ENCODE peak calls at places on chromosomes 2 and 18, in five cellular contexts. O is fibroblast of pulmonary artery, F is ascending aorta, Y is breast epithelium, Q is psoas muscle. I is an unnamed sample.

GRCh38 chr2:126911111-126911796 is 12.6 kb downstream of the TEX51 start:
- DNase-seq in O (no peak), F (no peak), Y (no peak), Q (no peak), I (no peak)

GRCh38 chr2:168773719-168774521 is 28.5 kb upstream of the NOSTRIN start:
- DNase-seq in O (peak), F (no peak), Y (peak), Q (peak), I (peak)

GRCh38 chr18:27661320-27662049 is 476.4 kb upstream of the CHST9 start:
- DNase-seq in O (no peak), F (no peak), Y (no peak), Q (no peak), I (no peak)

GRCh38 chr18:48028716-48029115 is 98.3 kb upstream of the SMAD2 start:
- DNase-seq in O (no peak), F (no peak), Y (peak), Q (no peak), I (peak)

GRCh38 chr2:110748489-110748867 is 16.1 kb downstream of the ACOXL start:
- DNase-seq in O (no peak), F (no peak), Y (no peak), Q (no peak), I (peak)

GRCh38 chr2:46825958-46826897 is 89.4 kb downstream of the MCFD2 start:
- DNase-seq in O (peak), F (peak), Y (no peak), Q (no peak), I (no peak)

GRCh38 chr2:36338827-36339145 is 16.8 kb upstream of the CRIM1 start:
- DNase-seq in O (no peak), F (no peak), Y (no peak), Q (no peak), I (peak)

GRCh38 chr18:12998332-12999060 is 7.3 kb downstream of the CEP192 start:
- DNase-seq in O (no peak), F (no peak), Y (no peak), Q (no peak), I (no peak)

GRCh38 chr2:121263996-121264715 is 20.8 kb downstream of the TFCP2L1 start:
- DNase-seq in O (no peak), F (no peak), Y (no peak), Q (no peak), I (no peak)

GRCh38 chr2:46334389-46335345 is 37.5 kb downstream of the EPAS1 start:
- DNase-seq in O (peak), F (peak), Y (no peak), Q (no peak), I (peak)

GRCh38 chr2:28683100-28683706 is 68.4 kb upstream of the PPP1CB start:
- DNase-seq in O (peak), F (peak), Y (peak), Q (peak), I (peak)

GRCh38 chr2:173210270-173211196 is 134.9 kb downstream of the MAP3K20 start:
- DNase-seq in O (peak), F (peak), Y (peak), Q (peak), I (peak)

GRCh38 chr2:84223191-84223590 is 235.9 kb downstream of the SUCLG1 start:
- DNase-seq in O (peak), F (no peak), Y (peak), Q (no peak), I (peak)

GRCh38 chr2:128329607-128330006 is 10.9 kb upstream of the HS6ST1 start:
- DNase-seq in O (peak), F (no peak), Y (no peak), Q (no peak), I (no peak)

GRCh38 chr18:35683021-35683420 is 101.5 kb downstream of the GALNT1 start:
- DNase-seq in O (no peak), F (no peak), Y (no peak), Q (no peak), I (no peak)

GRCh38 chr2:165467921-165468320 is 1.6 kb upstream of the CSRNP3 start:
- DNase-seq in O (no peak), F (no peak), Y (no peak), Q (no peak), I (no peak)

GRCh38 chr18:35189510-35189909 is 51.3 kb upstream of the ZNF397 start:
- DNase-seq in O (peak), F (no peak), Y (no peak), Q (no peak), I (no peak)

GRCh38 chr2:20620271-20620681 is 30.6 kb downstream of the HS1BP3 start:
- DNase-seq in O (no peak), F (peak), Y (no peak), Q (no peak), I (no peak)

GRCh38 chr18:61842146-61842545 is 50.7 kb downstream of the RNF152 start:
- DNase-seq in O (no peak), F (no peak), Y (no peak), Q (no peak), I (no peak)

GRCh38 chr2:159497256-159497655 is 119.1 kb downstream of the BAZ2B start:
- DNase-seq in O (peak), F (no peak), Y (no peak), Q (no peak), I (peak)

GRCh38 chr2:10382313-10383061 is 65.6 kb downstream of the ODC1 start:
- DNase-seq in O (peak), F (no peak), Y (no peak), Q (no peak), I (no peak)

GRCh38 chr2:143435112-143435511 is 305.9 kb downstream of the ARHGAP15 start:
- DNase-seq in O (peak), F (no peak), Y (no peak), Q (no peak), I (peak)

GRCh38 chr2:239908308-239908707 is 116.8 kb downstream of the NDUFA10 start:
- DNase-seq in O (no peak), F (no peak), Y (no peak), Q (no peak), I (no peak)

GRCh38 chr2:120863661-120864320 is 128.1 kb downstream of the GLI2 start:
- DNase-seq in O (peak), F (no peak), Y (no peak), Q (peak), I (peak)

GRCh38 chr18:48790226-48790863 is 160.4 kb downstream of the SMAD7 start:
- DNase-seq in O (peak), F (peak), Y (no peak), Q (peak), I (no peak)

GRCh38 chr2:96875498-96876035 is 5.7 kb upstream of the SEMA4C start:
- DNase-seq in O (no peak), F (no peak), Y (no peak), Q (no peak), I (no peak)

GRCh38 chr2:73561422-73561821 is 80.8 kb downstream of the NAT8 start:
- DNase-seq in O (peak), F (no peak), Y (no peak), Q (no peak), I (peak)

GRCh38 chr2:197477764-197478163 is 21.9 kb downstream of the HSPD1 start:
- DNase-seq in O (no peak), F (no peak), Y (no peak), Q (no peak), I (no peak)

GRCh38 chr18:23849141-23849540 is 159.9 kb downstream of the LAMA3 start:
- DNase-seq in O (no peak), F (no peak), Y (no peak), Q (no peak), I (peak)

GRCh38 chr2:119225084-119225864 is 1.6 kb downstream of the STEAP3 start:
- DNase-seq in O (no peak), F (no peak), Y (no peak), Q (no peak), I (no peak)
- H3K4me3 ChIP-seq in O (no peak), F (no peak), Y (no peak), Q (peak), I (no peak)

DNA sequence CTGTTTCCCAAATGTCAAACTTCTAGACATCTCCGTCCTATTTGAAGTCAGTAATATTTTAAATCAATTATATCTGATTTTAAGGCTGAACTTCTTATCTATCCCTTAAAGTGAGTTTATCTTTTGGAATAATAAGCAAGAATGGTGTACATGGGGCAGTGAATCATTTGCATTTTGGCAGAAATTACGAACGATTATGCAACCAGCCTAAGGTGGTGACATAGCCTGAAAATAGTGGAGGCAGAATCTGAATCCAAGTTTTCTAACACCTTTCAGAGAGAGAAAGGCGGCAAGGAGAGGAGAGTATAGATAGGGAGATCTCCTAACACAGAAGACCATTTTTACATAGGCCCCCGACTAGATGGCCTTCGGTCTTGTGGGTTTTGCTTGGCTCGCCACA is 10.7 kb downstream of the ZBTB14 start:
- DNase-seq in O (peak), F (no peak), Y (no peak), Q (no peak), I (peak)
- TF ChIP-seq CTCF in O (no peak), F (no peak), Y (no peak), Q (no peak), I (no peak)

DNA sequence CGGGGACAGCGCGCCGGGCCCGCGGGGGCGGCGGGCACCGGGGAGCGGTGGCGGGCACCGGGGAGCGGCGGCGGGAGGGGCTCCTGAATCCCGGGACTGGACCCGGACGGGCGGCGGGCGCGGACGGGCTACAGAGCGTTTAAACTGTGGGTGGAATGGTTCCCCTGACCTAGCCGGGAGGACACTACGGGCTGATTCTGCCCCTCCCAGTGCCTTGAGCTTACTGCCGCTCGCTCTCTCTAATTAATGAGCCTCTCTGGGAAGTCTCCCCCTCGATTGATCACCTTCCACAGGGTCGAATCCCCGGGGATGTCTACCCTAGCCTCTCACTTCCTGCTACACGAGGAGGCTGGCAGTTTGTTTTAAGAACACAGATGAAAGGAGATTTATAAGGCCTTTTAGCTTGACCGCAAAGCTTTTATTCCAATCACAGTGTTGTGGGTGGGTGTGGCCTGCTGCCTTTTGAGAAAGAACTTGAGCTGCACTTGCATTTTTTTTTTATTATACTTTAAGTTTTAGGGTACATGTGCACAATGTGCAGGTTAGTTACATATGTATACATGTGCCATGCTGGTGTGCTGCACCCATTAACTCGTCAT is 1.0 kb downstream of the GNAL start:
- DNase-seq in O (no peak), F (no peak), Y (no peak), Q (no peak), I (peak)
- H3K4me3 ChIP-seq in O (no peak), F (peak), Y (peak), Q (peak), I (peak)

GRCh38 chr2:39920318-39920775 is 141.3 kb upstream of the THUMPD2 start:
- DNase-seq in O (no peak), F (no peak), Y (no peak), Q (no peak), I (no peak)
- TF ChIP-seq CTCF in O (no peak), F (no peak), Y (no peak), Q (no peak), I (no peak)

DNA sequence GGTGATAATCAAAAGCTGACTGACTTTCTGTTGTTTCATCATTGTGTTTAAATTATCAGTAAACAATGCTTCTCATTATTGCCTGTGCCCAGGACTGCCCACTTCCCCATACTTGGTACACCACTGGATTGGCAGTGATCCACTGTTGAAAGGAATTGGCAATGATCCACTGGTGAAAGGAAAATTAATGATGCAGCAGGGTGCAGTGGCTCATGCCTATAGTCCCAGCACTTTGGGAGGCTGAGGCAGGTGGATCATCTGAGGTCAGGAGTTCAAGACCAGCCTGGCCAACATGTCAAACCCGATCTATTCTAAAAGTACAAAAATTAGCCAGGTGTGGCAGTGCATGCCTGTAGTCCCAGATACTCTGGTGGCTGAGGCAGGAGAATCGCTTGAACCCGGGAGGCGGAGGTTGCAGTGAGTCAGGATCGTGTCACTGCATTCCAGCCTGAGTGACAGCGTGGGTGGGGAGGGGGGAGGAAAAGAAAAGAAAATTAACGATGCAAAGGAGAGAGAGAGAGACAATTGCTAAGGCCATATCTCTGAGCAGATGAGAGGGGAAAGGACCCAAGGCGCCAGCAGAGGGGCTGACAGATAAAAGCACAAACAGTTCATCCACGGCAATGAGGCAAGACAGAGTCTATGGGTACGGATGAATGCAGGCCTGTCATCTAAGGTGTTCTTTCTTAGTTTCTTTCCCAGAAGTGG is 10.2 kb upstream of the GTF2A1L start:
- DNase-seq in O (peak), F (no peak), Y (no peak), Q (no peak), I (peak)
- H3K4me3 ChIP-seq in O (no peak), F (no peak), Y (no peak), Q (no peak), I (no peak)

I was measured in bronchial epithelial cell.